ENCODE peak calls at places on chromosomes 16 and 17, in seven cellular contexts. Z, D, G, F, P, Q and C are unnamed samples.

GRCh38 chr17:16286009-16286946 is 67.0 kb downstream of the CENPV start:
- DNase-seq in Z (peak; percentile 93), D (peak; percentile 21), G (peak; percentile 68), F (peak; percentile 82), P (peak; percentile 87), Q (peak; percentile 82), C (peak; percentile 99)

GRCh38 chr17:67285360-67285759 is 40.4 kb upstream of the HELZ start:
- DNase-seq in Z (no peak), D (no peak), G (no peak), F (no peak), P (no peak), Q (no peak), C (peak; percentile 13)

GRCh38 chr16:66539628-66540469 is 10.1 kb downstream of the TK2 start:
- DNase-seq in Z (no peak), D (no peak), G (no peak), F (no peak), P (no peak), Q (no peak), C (peak; percentile 81)

GRCh38 chr17:38748329-38749221 is at the start of gene PCGF2:
- DNase-seq in Z (peak; percentile 74), D (peak; percentile 58), G (peak; percentile 97), F (no peak), P (peak; percentile 93), Q (peak; percentile 96), C (peak; percentile 88)

GRCh38 chr17:62085511-62086408 is 20.7 kb upstream of the MED13 start:
- DNase-seq in Z (no peak), D (no peak), G (no peak), F (no peak), P (no peak), Q (no peak), C (no peak)

GRCh38 chr17:57874434-57875108 is 24.7 kb upstream of the MRPS23 start:
- DNase-seq in Z (peak; percentile 67), D (peak; percentile 81), G (peak; percentile 88), F (peak; percentile 69), P (peak; percentile 92), Q (peak; percentile 90), C (peak; percentile 98)

GRCh38 chr16:87178977-87179376 is 138.2 kb downstream of the C16orf95 start:
- DNase-seq in Z (peak; percentile 66), D (no peak), G (no peak), F (no peak), P (no peak), Q (peak; percentile 59), C (peak; percentile 93)

GRCh38 chr17:42114118-42114517 is 1.6 kb upstream of the DHX58 start:
- DNase-seq in Z (no peak), D (no peak), G (no peak), F (no peak), P (no peak), Q (no peak), C (no peak)

GRCh38 chr16:54407596-54407995 is 121.0 kb upstream of the IRX3 start:
- DNase-seq in Z (no peak), D (no peak), G (no peak), F (no peak), P (no peak), Q (no peak), C (peak; percentile 43)

GRCh38 chr17:33163827-33164555 is 129.1 kb downstream of the ASIC2 start:
- DNase-seq in Z (no peak), D (no peak), G (no peak), F (no peak), P (no peak), Q (peak; percentile 20), C (peak; percentile 15)

GRCh38 chr16:85685251-85685650 is 3.5 kb downstream of the GINS2 start:
- DNase-seq in Z (peak; percentile 11), D (no peak), G (no peak), F (no peak), P (no peak), Q (no peak), C (no peak)

GRCh38 chr17:48925991-48926342 is 17.8 kb downstream of the UBE2Z start:
- DNase-seq in Z (no peak), D (no peak), G (no peak), F (no peak), P (no peak), Q (no peak), C (no peak)

GRCh38 chr17:81391268-81391963 is 3.8 kb upstream of the BAHCC1 start:
- DNase-seq in Z (no peak), D (no peak), G (no peak), F (no peak), P (no peak), Q (no peak), C (no peak)

GRCh38 chr16:85448557-85449194 is 164.4 kb upstream of the GSE1 start:
- DNase-seq in Z (peak; percentile 92), D (no peak), G (no peak), F (no peak), P (no peak), Q (no peak), C (no peak)